ENCODE peak calls at places on chromosome 20, in ten cellular contexts. E is endothelial cell of umbilical vein, Q is right lobe of liver, O is tibial nerve, N is ovary, B is A549, T is prostate gland, V is uterus, D is transverse colon, S is sigmoid colon. J is an unnamed sample.
A peak's percentile ranks its signal among the peaks of the same experiment; 100 is the strongest.

GRCh38 chr20:44151621-44152416 is 35.2 kb downstream of the JPH2 start:
- DNase-seq in D (no peak), Q (no peak), V (peak; percentile 67), T (no peak), S (peak; percentile 59), O (no peak), B (no peak), E (no peak), N (no peak), J (no peak)

GRCh38 chr20:24610341-24611115 is 141.1 kb downstream of the SYNDIG1 start:
- DNase-seq in V (no peak), S (no peak), Q (no peak), T (no peak), B (no peak), E (no peak), N (no peak), D (no peak), O (no peak), J (no peak)

GRCh38 chr20:41654884-41655283 is 36.7 kb upstream of the CHD6 start:
- DNase-seq in B (no peak), V (no peak), D (no peak), O (no peak), T (no peak), E (no peak), S (no peak), N (no peak), Q (no peak), J (peak; percentile 32)

GRCh38 chr20:22795897-22796296 is 211.5 kb upstream of the FOXA2 start:
- DNase-seq in B (peak; percentile 97), N (peak; percentile 52), E (peak; percentile 98), T (no peak), V (peak; percentile 78), S (peak; percentile 89), O (peak; percentile 33), D (peak; percentile 33), Q (no peak), J (peak; percentile 28)

GRCh38 chr20:10807013-10807412 is 133.2 kb upstream of the JAG1 start:
- DNase-seq in O (no peak), N (no peak), Q (no peak), B (no peak), V (no peak), T (no peak), D (no peak), S (no peak), E (no peak), J (no peak)

GRCh38 chr20:41078329-41078728 is 49.7 kb downstream of the TOP1 start:
- DNase-seq in Q (no peak), N (no peak), D (no peak), E (peak; percentile 86), S (no peak), V (no peak), O (no peak), B (peak; percentile 38), T (peak; percentile 38), J (no peak)

GRCh38 chr20:46629341-46629740 is 21.9 kb downstream of the SLC13A3 start:
- DNase-seq in V (no peak), B (no peak), D (no peak), S (no peak), Q (no peak), T (no peak), N (no peak), O (no peak), E (no peak), J (no peak)

GRCh38 chr20:17621229-17621968 is 51.5 kb downstream of the DSTN start:
- DNase-seq in O (peak; percentile 11), V (peak; percentile 10), B (no peak), S (peak; percentile 62), E (no peak), D (peak; percentile 4), Q (peak; percentile 13), T (no peak), N (no peak), J (peak; percentile 51)

DNA sequence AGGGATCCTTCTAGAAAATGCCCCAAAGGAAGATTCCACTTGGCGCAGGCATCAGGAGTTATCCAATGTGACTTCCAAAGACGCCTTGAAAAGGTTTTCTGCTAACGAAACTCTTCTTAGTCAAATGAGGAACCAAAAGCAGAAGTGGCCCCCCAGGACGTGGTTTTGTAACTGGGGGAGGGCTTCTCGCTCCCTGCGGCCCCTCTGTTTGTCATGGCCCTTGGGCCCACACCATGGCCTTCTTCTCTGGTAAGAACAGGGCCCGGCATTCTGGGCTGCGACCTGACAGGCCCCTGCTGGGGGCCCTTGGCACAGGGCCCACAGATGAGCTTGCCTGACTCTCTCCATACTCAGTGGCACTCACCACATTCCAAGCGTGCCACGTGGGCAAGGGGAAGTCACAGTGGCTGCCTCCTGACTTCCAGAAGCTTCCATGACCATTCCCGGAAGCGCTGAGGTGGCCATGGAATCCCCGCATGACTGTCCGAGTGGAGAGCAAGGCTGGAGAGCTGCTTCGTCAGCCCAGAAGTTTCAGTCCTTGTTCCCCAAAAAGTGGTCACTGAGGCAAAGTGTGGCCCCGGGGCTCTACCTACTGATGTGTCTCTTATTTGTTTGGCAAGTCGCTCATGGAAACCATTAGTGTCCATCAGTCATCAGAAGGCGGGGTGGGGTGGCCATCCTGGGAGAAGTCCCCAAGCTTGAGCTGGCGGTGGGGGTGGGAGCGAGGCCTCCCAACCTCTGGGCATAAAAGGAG is 881 bp upstream of the CTSZ start:
- DNase-seq in N (no peak), V (no peak), Q (peak; percentile 50), B (no peak), D (peak; percentile 72), O (peak; percentile 29), E (no peak), S (peak; percentile 77), T (no peak), J (peak; percentile 36)
- TF ChIP-seq POLR2A in N (no peak), V (no peak), Q (no peak), B (no peak), D (no peak), O (no peak), E (no peak), S (no peak), T (no peak), J (no peak)

GRCh38 chr20:56427797-56428196 is 15.7 kb downstream of the CASS4 start:
- DNase-seq in O (no peak), E (no peak), B (no peak), T (no peak), V (no peak), N (no peak), D (no peak), Q (no peak), S (no peak), J (no peak)

GRCh38 chr20:56428881-56429280 is 16.8 kb downstream of the CASS4 start:
- DNase-seq in N (no peak), T (no peak), E (no peak), O (no peak), D (no peak), Q (no peak), V (no peak), S (no peak), B (no peak), J (no peak)

GRCh38 chr20:56426926-56427325 is 14.9 kb downstream of the CASS4 start:
- DNase-seq in D (no peak), T (no peak), N (no peak), E (no peak), V (no peak), O (no peak), Q (no peak), B (no peak), S (no peak), J (no peak)

GRCh38 chr20:56429496-56429895 is 17.4 kb downstream of the CASS4 start:
- DNase-seq in N (no peak), V (no peak), E (peak; percentile 33), O (no peak), Q (no peak), T (no peak), B (no peak), S (no peak), D (no peak), J (no peak)

GRCh38 chr20:56428388-56428787 is 16.3 kb downstream of the CASS4 start:
- DNase-seq in Q (no peak), B (no peak), E (no peak), S (no peak), N (no peak), O (no peak), V (no peak), T (no peak), D (no peak), J (no peak)
- H3K4me1 ChIP-seq in Q (no peaks in the 10 kb centered on the region), B (no peaks in the 10 kb centered on the region), E (peaks cover 2% of the 10 kb centered on the region), S (no peaks in the 10 kb centered on the region), N (no peaks in the 10 kb centered on the region), O (no peaks in the 10 kb centered on the region), V (no peaks in the 10 kb centered on the region), T (no peaks in the 10 kb centered on the region), D (peaks cover 9% of the 10 kb centered on the region), J (peaks cover 22% of the 10 kb centered on the region)

GRCh38 chr20:62299666-62300236 is 3.0 kb upstream of the ADRM1 start:
- DNase-seq in N (no peak), S (no peak), V (no peak), E (no peak), B (no peak), T (no peak), D (no peak), O (no peak), Q (no peak), J (no peak)

GRCh38 chr20:62301111-62301668 is 1.6 kb upstream of the ADRM1 start:
- DNase-seq in S (no peak), D (no peak), Q (no peak), E (no peak), T (no peak), B (no peak), O (no peak), V (peak; percentile 27), N (no peak), J (no peak)

GRCh38 chr20:62298577-62299249 is 4.1 kb upstream of the ADRM1 start:
- DNase-seq in B (no peak), N (no peak), T (no peak), V (no peak), O (no peak), Q (peak; percentile 19), D (no peak), E (no peak), S (peak; percentile 65), J (no peak)

GRCh38 chr20:62301773-62302340 is 940 bp upstream of the ADRM1 start:
- DNase-seq in B (peak; percentile 97), V (peak; percentile 92), O (peak; percentile 89), E (peak; percentile 90), Q (peak; percentile 93), T (peak; percentile 87), S (peak; percentile 97), D (peak; percentile 93), N (peak; percentile 84), J (peak; percentile 93)

GRCh38 chr20:62300319-62300718 is 2.5 kb upstream of the ADRM1 start:
- DNase-seq in B (no peak), V (no peak), S (no peak), D (no peak), T (no peak), O (no peak), E (no peak), N (no peak), Q (no peak), J (no peak)
- TF ChIP-seq POLR2A in B (no peak), V (no peak), S (no peak), D (no peak), T (no peak), O (no peak), E (no peak), N (no peak), Q (no peak), J (no peak)

DNA sequence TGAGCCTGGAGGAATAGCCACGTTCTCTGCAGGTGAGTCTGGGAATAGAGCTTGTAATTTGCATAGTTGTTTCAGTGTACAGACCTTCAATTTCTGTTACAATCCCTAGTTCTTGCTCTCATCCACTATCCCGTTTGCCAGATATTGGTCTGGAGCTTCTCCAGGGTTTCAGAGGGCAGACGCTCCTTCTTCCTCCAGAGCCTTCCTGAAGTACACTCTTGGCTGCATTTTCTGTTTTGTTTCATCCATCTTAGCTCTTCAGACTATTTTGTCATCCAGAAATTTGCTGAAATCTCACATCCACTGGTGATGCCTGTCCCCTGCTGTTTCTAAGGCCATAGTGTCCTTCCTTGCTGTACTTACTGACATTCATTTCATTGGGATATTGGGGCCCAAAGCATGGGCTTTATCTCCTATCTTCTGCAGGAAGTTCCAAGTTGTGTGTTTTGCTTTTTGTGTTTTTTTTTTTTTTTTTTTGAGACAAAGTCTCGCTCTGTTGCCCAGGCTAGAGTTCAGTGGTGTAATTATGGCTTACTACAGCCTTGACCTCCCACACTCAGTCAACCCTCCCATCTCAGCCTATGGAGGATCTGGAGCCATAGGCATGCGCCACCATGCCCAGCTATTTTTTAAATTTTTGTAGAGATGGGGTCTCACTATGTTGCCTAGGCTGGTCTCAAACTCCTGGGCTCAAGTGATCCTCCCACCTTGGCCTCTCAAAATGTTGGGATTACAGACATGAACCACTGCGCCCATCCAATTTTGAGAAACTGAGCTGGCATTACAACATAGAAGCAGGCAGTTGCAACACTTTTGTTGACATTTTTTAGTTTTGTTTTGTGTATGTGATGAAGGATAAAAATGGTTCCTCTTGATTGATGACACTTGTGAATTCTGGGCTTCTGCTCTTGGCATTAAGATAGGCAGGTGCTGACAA is 18.8 kb downstream of the CDS2 start:
- DNase-seq in T (no peak), D (no peak), Q (no peak), V (no peak), S (no peak), O (no peak), N (no peak), B (no peak), E (no peak), J (no peak)
- H3K4me1 ChIP-seq in T (no peaks in the 10 kb centered on the region), D (peaks cover 83% of the 10 kb centered on the region), Q (peaks cover 58% of the 10 kb centered on the region), V (peaks cover 7% of the 10 kb centered on the region), S (no peaks in the 10 kb centered on the region), O (no peaks in the 10 kb centered on the region), N (peaks cover 24% of the 10 kb centered on the region), B (peaks cover 11% of the 10 kb centered on the region), E (no peaks in the 10 kb centered on the region), J (peaks cover 42% of the 10 kb centered on the region)